ENCODE peak calls at places on chromosomes 1 and 21, in six cellular contexts. I is astrocyte of the spinal cord, M is lower leg skin, Y is OCI-LY7, Q is breast epithelium, K is fibroblast of mammary gland. G is an unnamed sample.

GRCh38 chr21:46116846-46117585 is 19.1 kb downstream of the COL6A2 start:
- DNase-seq in I (no peak), M (no peak), Y (no peak), Q (no peak), K (peak; percentile 65), G (no peak)

GRCh38 chr1:155970531-155971167 is 7.7 kb downstream of the ARHGEF2 start:
- DNase-seq in I (peak; percentile 75), M (peak; percentile 68), Y (peak; percentile 67), Q (no peak), K (peak; percentile 92), G (peak; percentile 70)

GRCh38 chr1:158396646-158397045 is 2.6 kb downstream of the OR10T2 start:
- DNase-seq in I (no peak), M (no peak), Y (no peak), Q (no peak), K (no peak), G (no peak)

GRCh38 chr1:178262101-178262500 is 168.2 kb downstream of the RASAL2 start:
- DNase-seq in I (peak; percentile 80), M (no peak), Y (no peak), Q (no peak), K (peak; percentile 63), G (peak; percentile 82)

GRCh38 chr21:34129971-34130597 is 56.7 kb downstream of the MRPS6 start:
- DNase-seq in I (no peak), M (no peak), Y (peak; percentile 31), Q (no peak), K (peak; percentile 11), G (no peak)

GRCh38 chr1:153510984-153511410 is 24.8 kb downstream of the S100A6 start:
- DNase-seq in I (peak; percentile 76), M (no peak), Y (peak; percentile 77), Q (peak; percentile 71), K (peak; percentile 77), G (peak; percentile 84)

GRCh38 chr1:155166373-155167165 is 6.5 kb downstream of the KRTCAP2 start:
- DNase-seq in I (no peak), M (no peak), Y (no peak), Q (no peak), K (no peak), G (peak; percentile 37)

GRCh38 chr1:1162597-1163537 is 10.8 kb upstream of the TTLL10 start:
- DNase-seq in I (no peak), M (no peak), Y (no peak), Q (peak; percentile 83), K (no peak), G (no peak)

GRCh38 chr1:241934181-241934815 is 23.3 kb upstream of the BECN2 start:
- DNase-seq in I (peak; percentile 64), M (no peak), Y (no peak), Q (no peak), K (peak; percentile 55), G (peak; percentile 18)

GRCh38 chr1:77624102-77624501 is 58.4 kb downstream of the ZZZ3 start:
- DNase-seq in I (no peak), M (no peak), Y (no peak), Q (no peak), K (no peak), G (no peak)

GRCh38 chr1:5941671-5942070 is 50.6 kb downstream of the NPHP4 start:
- DNase-seq in I (no peak), M (no peak), Y (no peak), Q (no peak), K (no peak), G (no peak)

GRCh38 chr1:184972281-184973055 is 1.8 kb downstream of the NIBAN1 start:
- DNase-seq in I (peak; percentile 58), M (no peak), Y (no peak), Q (no peak), K (peak; percentile 79), G (peak; percentile 50)

GRCh38 chr1:22255341-22256212 is 112.7 kb upstream of the WNT4 start:
- DNase-seq in I (peak; percentile 50), M (no peak), Y (no peak), Q (no peak), K (no peak), G (no peak)

GRCh38 chr21:31456201-31456600 is 112.1 kb upstream of the TIAM1 start:
- DNase-seq in I (no peak), M (no peak), Y (no peak), Q (no peak), K (no peak), G (no peak)

GRCh38 chr1:229224308-229224707 is 46.6 kb upstream of the RAB4A start:
- DNase-seq in I (peak; percentile 31), M (no peak), Y (no peak), Q (no peak), K (peak; percentile 43), G (peak; percentile 60)

GRCh38 chr21:25881524-25882376 is 147.0 kb downstream of the GABPA start:
- DNase-seq in I (peak; percentile 67), M (peak; percentile 29), Y (peak; percentile 62), Q (no peak), K (peak; percentile 66), G (peak; percentile 78)

GRCh38 chr1:3014041-3014440 is 7.2 kb upstream of the ACTRT2 start:
- DNase-seq in I (no peak), M (no peak), Y (no peak), Q (no peak), K (no peak), G (no peak)

GRCh38 chr1:5514519-5515183 is 477.6 kb downstream of the NPHP4 start:
- DNase-seq in I (peak; percentile 5), M (no peak), Y (peak; percentile 59), Q (peak; percentile 52), K (peak; percentile 23), G (peak; percentile 46)

GRCh38 chr1:172686143-172686542 is 27.2 kb downstream of the FASLG start:
- DNase-seq in I (no peak), M (no peak), Y (no peak), Q (no peak), K (no peak), G (no peak)

GRCh38 chr1:168465942-168466702 is 77.7 kb downstream of the XCL2 start:
- DNase-seq in I (peak; percentile 61), M (peak; percentile 20), Y (no peak), Q (no peak), K (peak; percentile 77), G (peak; percentile 79)

GRCh38 chr1:10283318-10283984 is 73.1 kb downstream of the KIF1B start:
- DNase-seq in I (no peak), M (no peak), Y (no peak), Q (no peak), K (no peak), G (no peak)

GRCh38 chr1:9375912-9376311 is 83.2 kb downstream of the SPSB1 start:
- DNase-seq in I (peak; percentile 57), M (no peak), Y (no peak), Q (no peak), K (no peak), G (no peak)

GRCh38 chr1:44733784-44734183 is 2.8 kb upstream of the RNU5D-1 start:
- DNase-seq in I (no peak), M (no peak), Y (no peak), Q (no peak), K (no peak), G (no peak)

GRCh38 chr1:105608713-105609112 is 1447.8 kb upstream of the PRMT6 start:
- DNase-seq in I (no peak), M (no peak), Y (no peak), Q (no peak), K (peak; percentile 25), G (peak; percentile 33)
- TF ChIP-seq CTCF in I (no peak), M (no peak), Y (peak; percentile 38), Q (peak; percentile 14), K (peak; percentile 34), G (peak; percentile 1)

GRCh38 chr1:7922301-7922700 is 18.3 kb downstream of the TNFRSF9 start:
- DNase-seq in I (peak; percentile 47), M (no peak), Y (no peak), Q (no peak), K (peak; percentile 67), G (no peak)

GRCh38 chr1:7916431-7916830 is 24.2 kb downstream of the TNFRSF9 start:
- DNase-seq in I (no peak), M (no peak), Y (no peak), Q (no peak), K (no peak), G (no peak)

GRCh38 chr1:7915826-7916225 is 24.8 kb downstream of the TNFRSF9 start:
- DNase-seq in I (no peak), M (no peak), Y (no peak), Q (no peak), K (no peak), G (no peak)

GRCh38 chr1:7921766-7922165 is 18.9 kb downstream of the TNFRSF9 start:
- DNase-seq in I (peak; percentile 3), M (no peak), Y (no peak), Q (no peak), K (peak; percentile 65), G (no peak)

DNA sequence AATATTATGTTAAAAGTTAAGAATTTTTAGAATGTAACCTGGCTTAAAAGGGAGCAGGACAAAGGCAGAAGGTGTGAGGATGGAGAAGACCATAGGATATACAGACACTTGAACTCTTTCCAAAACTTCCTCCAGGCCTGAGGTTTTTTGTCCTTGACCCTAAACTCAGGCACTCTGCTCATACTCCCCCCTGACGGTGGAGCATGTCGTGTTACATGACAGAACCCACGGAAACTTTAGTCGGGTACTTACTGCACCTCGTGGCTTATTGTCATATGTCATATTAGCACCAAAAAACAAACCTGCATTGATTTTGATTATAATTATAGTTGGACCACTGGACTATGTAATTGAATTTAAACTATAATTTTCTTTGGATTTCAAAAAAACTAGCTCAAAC is 20.8 kb downstream of the TNFRSF9 start:
- DNase-seq in I (no peak), M (no peak), Y (no peak), Q (no peak), K (no peak), G (no peak)
- H3K4me3 ChIP-seq in I (no peak overlapping the region), M (no peak overlapping the region), Y (no peak overlapping the region), Q (no peak overlapping the region), K (no peak overlapping the region), G (no peak overlapping the region)

DNA sequence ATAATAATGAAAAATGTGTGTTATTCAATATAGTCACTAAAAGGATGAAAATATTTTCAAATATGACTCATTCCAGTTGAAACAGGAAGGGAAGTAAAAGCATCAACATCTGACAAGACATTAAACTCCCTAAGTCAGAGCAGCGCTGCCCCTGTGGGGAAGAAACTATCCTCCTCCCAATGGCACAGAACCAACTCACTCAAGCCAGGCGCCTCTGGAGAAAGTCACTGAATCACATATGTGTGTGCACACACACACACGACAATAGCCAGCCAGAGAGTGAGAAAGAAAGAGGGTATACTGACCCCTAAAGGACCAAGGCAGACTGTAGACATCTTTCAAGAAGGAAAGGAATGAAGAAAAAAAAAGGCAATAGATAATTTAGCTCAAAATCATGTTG is 126.9 kb downstream of the SETD4 start:
- DNase-seq in I (peak; percentile 87), M (peak; percentile 83), Y (peak; percentile 4), Q (no peak), K (peak; percentile 96), G (peak; percentile 83)
- TF ChIP-seq CTCF in I (peak; percentile 42), M (no peak), Y (peak; percentile 53), Q (no peak), K (peak; percentile 53), G (peak; percentile 43)

DNA sequence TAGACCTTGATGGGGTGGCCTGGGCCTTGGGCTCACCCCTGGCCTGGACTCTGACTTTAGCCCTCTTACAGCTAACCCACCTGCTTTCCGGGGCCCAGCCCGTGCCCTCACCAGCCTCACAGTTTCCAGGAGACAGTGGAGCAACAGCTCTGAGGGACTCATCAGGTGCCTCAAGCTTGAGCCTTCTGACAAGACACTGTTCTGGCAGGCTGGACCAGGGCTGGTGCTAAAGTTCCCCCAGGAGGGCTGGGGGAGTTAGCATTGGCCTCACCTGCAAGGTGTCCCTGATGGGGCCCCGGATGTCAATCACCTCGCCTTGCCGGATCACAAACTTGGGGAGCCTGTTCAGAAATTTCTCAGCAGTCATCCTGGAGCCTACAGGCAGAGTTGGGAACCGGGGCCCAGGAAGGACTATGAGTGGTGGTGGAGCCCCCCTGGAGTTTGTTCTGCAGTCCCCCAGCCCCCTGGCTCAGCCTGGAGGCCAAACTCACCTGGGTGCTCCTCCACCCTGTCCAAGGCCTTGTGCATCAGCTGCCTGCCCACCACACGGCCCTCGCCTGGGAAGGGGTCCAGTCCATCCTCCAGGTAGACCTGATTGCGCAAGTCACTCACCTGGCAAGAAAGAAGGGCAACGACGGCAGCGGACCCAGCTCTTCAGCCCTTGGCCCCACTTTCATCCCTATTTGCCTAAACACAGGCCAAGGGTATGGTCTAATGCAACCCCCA is 4.1 kb downstream of the SH3BGRL3 start:
- DNase-seq in I (no peak), M (no peak), Y (no peak), Q (no peak), K (no peak), G (no peak)
- H3K4me3 ChIP-seq in I (no peak overlapping the region), M (no peak overlapping the region), Y (no peak overlapping the region), Q (no peak overlapping the region), K (no peak overlapping the region), G (no peak overlapping the region)